ENCODE peak calls at places on chromosome 4, in eight cellular contexts. A, G, T, L, J, D, W and X are unnamed samples.

GRCh38 chr4:174521800-174522182 is 497 bp downstream of the HPGD start:
- DNase-seq in A (no peak), G (no peak), T (no peak), L (peak), J (no peak), D (peak), W (no peak), X (peak)

GRCh38 chr4:82792912-82793649 is 5.5 kb downstream of the SCD5 start:
- DNase-seq in A (no peak), G (peak), T (no peak), L (no peak), J (no peak), D (no peak), W (no peak), X (no peak)

GRCh38 chr4:154982187-154983047 is 201.3 kb downstream of the RBM46 start:
- DNase-seq in A (peak), G (no peak), T (peak), L (peak), J (peak), D (peak), W (peak), X (peak)

GRCh38 chr4:166415749-166416148 is 542.7 kb downstream of the TLL1 start:
- DNase-seq in A (no peak), G (no peak), T (no peak), L (no peak), J (no peak), D (no peak), W (no peak), X (no peak)

GRCh38 chr4:124833831-124834505 is 121.4 kb upstream of the ANKRD50 start:
- DNase-seq in A (no peak), G (no peak), T (no peak), L (no peak), J (no peak), D (no peak), W (no peak), X (no peak)

GRCh38 chr4:87530868-87531267 is 1.7 kb upstream of the SPARCL1 start:
- DNase-seq in A (no peak), G (no peak), T (no peak), L (no peak), J (peak), D (no peak), W (no peak), X (peak)

GRCh38 chr4:158302076-158302866 is 92.0 kb downstream of the TMEM144 start:
- DNase-seq in A (no peak), G (peak), T (no peak), L (peak), J (peak), D (no peak), W (no peak), X (peak)

GRCh38 chr4:173005912-173006633 is 162.5 kb upstream of the GALNT7 start:
- DNase-seq in A (no peak), G (no peak), T (no peak), L (no peak), J (no peak), D (no peak), W (no peak), X (no peak)

GRCh38 chr4:105627620-105628019 is 75.2 kb downstream of the ARHGEF38 start:
- DNase-seq in A (no peak), G (no peak), T (no peak), L (no peak), J (no peak), D (no peak), W (no peak), X (no peak)

GRCh38 chr4:38058186-38058585 is 98.0 kb downstream of the PTTG2 start:
- DNase-seq in A (no peak), G (no peak), T (no peak), L (no peak), J (no peak), D (no peak), W (no peak), X (no peak)

GRCh38 chr4:19675172-19675811 is 576.4 kb upstream of the SLIT2 start:
- DNase-seq in A (peak), G (peak), T (no peak), L (no peak), J (no peak), D (no peak), W (no peak), X (no peak)

GRCh38 chr4:36244257-36245084 is at the start of gene ARAP2:
- DNase-seq in A (peak), G (no peak), T (peak), L (peak), J (no peak), D (no peak), W (peak), X (peak)

GRCh38 chr4:109406337-109406931 is 27.2 kb upstream of the SEC24B start:
- DNase-seq in A (peak), G (peak), T (no peak), L (peak), J (peak), D (peak), W (no peak), X (peak)

GRCh38 chr4:80336582-80336981 is 1.1 kb downstream of the CFAP299 start:
- DNase-seq in A (peak), G (peak), T (no peak), L (peak), J (no peak), D (peak), W (peak), X (peak)

GRCh38 chr4:4425696-4426095 is 38.8 kb downstream of the NSG1 start:
- DNase-seq in A (no peak), G (no peak), T (no peak), L (no peak), J (no peak), D (no peak), W (no peak), X (no peak)

GRCh38 chr4:97646997-97647396 is 496.3 kb downstream of the STPG2 start:
- DNase-seq in A (no peak), G (no peak), T (no peak), L (peak), J (no peak), D (no peak), W (no peak), X (peak)

GRCh38 chr4:118953276-118953675 is 64.6 kb downstream of the SYNPO2 start:
- DNase-seq in A (no peak), G (no peak), T (no peak), L (peak), J (peak), D (no peak), W (no peak), X (no peak)

GRCh38 chr4:158079661-158080060 is 93.2 kb downstream of the GASK1B start:
- DNase-seq in A (no peak), G (no peak), T (no peak), L (no peak), J (no peak), D (no peak), W (no peak), X (no peak)

GRCh38 chr4:66572949-66573348 is 902.7 kb upstream of the EPHA5 start:
- DNase-seq in A (no peak), G (peak), T (no peak), L (peak), J (peak), D (no peak), W (no peak), X (peak)

GRCh38 chr4:159209249-159209648 is 106.4 kb downstream of the RAPGEF2 start:
- DNase-seq in A (no peak), G (no peak), T (no peak), L (no peak), J (no peak), D (no peak), W (no peak), X (no peak)

GRCh38 chr4:127880764-127881564 is at the start of gene PLK4:
- DNase-seq in A (peak), G (peak), T (peak), L (peak), J (peak), D (peak), W (peak), X (peak)

GRCh38 chr4:81062001-81062400 is 31.5 kb downstream of the BMP3 start:
- DNase-seq in A (no peak), G (no peak), T (no peak), L (no peak), J (no peak), D (no peak), W (no peak), X (no peak)

GRCh38 chr4:177511611-177512010 is 69.4 kb upstream of the AGA start:
- DNase-seq in A (no peak), G (no peak), T (no peak), L (peak), J (no peak), D (no peak), W (no peak), X (no peak)

GRCh38 chr4:8340721-8341680 is 71.4 kb downstream of the HTRA3 start:
- DNase-seq in A (no peak), G (no peak), T (no peak), L (no peak), J (no peak), D (no peak), W (no peak), X (no peak)

GRCh38 chr4:104279744-104280143 is 214.9 kb downstream of the CXXC4 start:
- DNase-seq in A (no peak), G (no peak), T (no peak), L (no peak), J (no peak), D (no peak), W (no peak), X (no peak)

GRCh38 chr4:7171191-7171900 is 21.0 kb upstream of the SORCS2 start:
- DNase-seq in A (peak), G (no peak), T (no peak), L (no peak), J (no peak), D (no peak), W (no peak), X (peak)

GRCh38 chr4:32337403-32337802 is 1617.2 kb downstream of the PCDH7 start:
- DNase-seq in A (no peak), G (no peak), T (no peak), L (no peak), J (no peak), D (no peak), W (no peak), X (no peak)

GRCh38 chr4:32334759-32335158 is 1614.6 kb downstream of the PCDH7 start:
- DNase-seq in A (no peak), G (no peak), T (no peak), L (no peak), J (no peak), D (no peak), W (no peak), X (no peak)

GRCh38 chr4:32341342-32341741 is 1621.2 kb downstream of the PCDH7 start:
- DNase-seq in A (no peak), G (no peak), T (no peak), L (no peak), J (no peak), D (no peak), W (no peak), X (no peak)

GRCh38 chr4:32342054-32342453 is 1621.9 kb downstream of the PCDH7 start:
- DNase-seq in A (no peak), G (no peak), T (no peak), L (no peak), J (no peak), D (no peak), W (no peak), X (no peak)

GRCh38 chr4:32340591-32340990 is 1620.4 kb downstream of the PCDH7 start:
- DNase-seq in A (peak), G (no peak), T (no peak), L (peak), J (no peak), D (no peak), W (no peak), X (no peak)
- TF ChIP-seq CTCF in A (peak), G (no peak), T (no peak), L (peak), J (no peak), D (no peak), W (no peak), X (no peak)

DNA sequence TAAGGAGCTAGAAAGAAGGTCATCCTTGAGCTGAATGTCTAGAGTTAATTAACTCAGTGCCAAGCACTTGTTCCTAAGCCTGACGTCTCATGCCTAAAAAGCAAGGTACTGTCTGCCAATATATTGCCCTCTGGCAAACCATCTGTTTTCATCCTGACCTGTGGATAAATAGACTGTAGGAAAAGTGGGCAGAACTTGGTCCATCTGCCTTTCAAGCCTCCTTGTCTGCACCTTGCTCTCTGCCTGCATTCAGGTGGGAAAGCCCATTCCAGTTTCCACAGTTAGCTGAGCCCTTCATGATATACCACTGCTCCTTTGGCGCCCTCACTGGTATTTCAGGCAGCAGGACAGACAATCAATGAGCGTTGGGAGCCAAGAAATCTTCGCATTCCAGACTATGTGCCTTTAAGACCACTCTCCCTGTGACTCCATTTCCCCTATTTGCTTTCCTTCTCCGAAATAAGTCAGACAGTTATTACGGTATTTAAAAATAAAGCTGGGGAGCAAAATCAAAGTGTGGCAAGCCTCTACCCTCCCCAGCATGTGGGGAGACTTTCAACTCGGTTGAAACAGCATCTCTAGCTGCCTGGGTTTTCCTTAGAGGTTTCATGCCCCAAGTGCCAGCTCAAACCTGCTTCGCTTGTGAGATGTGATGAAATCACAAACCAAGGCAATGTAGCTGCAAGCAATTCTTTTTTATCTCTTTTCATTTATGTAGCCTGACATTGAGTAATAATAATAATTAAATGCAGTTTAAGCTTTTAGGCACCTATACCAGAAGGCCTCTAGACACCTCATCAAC is 2.5 kb upstream of the CCDC149 start:
- DNase-seq in A (no peak), G (no peak), T (no peak), L (peak), J (no peak), D (no peak), W (no peak), X (no peak)
- TF ChIP-seq CTCF in A (no peak), G (no peak), T (peak), L (peak), J (no peak), D (no peak), W (no peak), X (no peak)

DNA sequence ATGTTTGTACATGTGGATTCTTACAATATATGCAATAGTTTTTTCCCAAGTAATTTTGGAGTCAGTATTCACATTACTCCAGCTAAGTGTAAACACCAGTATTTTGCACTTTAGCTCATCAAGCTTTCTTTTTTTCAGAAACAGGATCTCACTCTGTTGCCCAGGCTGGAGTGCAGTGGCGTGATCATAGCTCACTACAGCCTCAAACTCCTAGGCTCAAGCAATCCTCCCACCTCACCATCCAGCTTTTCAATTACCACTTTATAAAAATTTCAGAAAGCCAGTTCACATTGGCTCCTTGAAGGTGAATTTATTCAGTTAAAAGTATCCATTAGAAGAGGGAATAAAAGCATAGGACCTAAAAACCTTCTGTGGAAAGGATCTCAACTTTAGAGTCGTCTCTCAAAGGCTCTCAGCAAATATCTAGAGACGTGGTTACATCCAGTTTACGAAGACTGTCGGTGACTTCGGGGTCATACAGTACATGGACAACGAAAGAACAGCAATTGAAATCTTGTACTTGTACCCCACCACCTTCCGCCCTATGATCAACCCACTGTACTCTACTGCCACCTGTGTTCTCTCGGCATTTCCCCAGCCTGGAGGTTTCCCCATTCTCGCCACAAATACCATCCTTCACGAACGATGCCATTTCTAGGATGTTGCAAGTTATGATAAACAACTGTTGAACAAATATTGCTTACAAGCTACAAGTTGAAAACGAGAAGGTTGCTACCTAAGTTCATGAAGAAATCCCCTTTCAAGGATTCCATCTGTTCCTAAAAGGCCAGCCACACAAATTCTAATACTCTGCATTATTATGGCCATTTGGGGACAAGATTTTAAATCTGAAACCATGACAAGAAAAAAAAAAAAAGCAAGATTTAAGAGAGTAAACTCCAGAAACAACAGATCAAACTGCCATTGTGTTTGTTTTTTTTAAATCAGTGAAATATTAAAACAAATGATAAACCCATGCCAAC is 1.8 kb downstream of the APBB2 start:
- DNase-seq in A (peak), G (peak), T (no peak), L (peak), J (peak), D (peak), W (no peak), X (peak)
- TF ChIP-seq CTCF in A (peak), G (peak), T (peak), L (peak), J (peak), D (peak), W (peak), X (peak)

GRCh38 chr4:13261486-13262257 is 222.5 kb downstream of the RAB28 start:
- DNase-seq in A (no peak), G (no peak), T (no peak), L (no peak), J (no peak), D (no peak), W (no peak), X (no peak)

GRCh38 chr4:13264126-13264525 is 220.0 kb downstream of the RAB28 start:
- DNase-seq in A (no peak), G (no peak), T (no peak), L (peak), J (no peak), D (no peak), W (no peak), X (no peak)

GRCh38 chr4:13262816-13263215 is 221.3 kb downstream of the RAB28 start:
- DNase-seq in A (no peak), G (no peak), T (no peak), L (peak), J (no peak), D (no peak), W (no peak), X (no peak)

GRCh38 chr4:13260513-13260912 is 223.6 kb downstream of the RAB28 start:
- DNase-seq in A (no peak), G (no peak), T (no peak), L (no peak), J (no peak), D (no peak), W (no peak), X (no peak)
- TF ChIP-seq CTCF in A (no peak), G (no peak), T (no peak), L (no peak), J (no peak), D (no peak), W (no peak), X (no peak)

DNA sequence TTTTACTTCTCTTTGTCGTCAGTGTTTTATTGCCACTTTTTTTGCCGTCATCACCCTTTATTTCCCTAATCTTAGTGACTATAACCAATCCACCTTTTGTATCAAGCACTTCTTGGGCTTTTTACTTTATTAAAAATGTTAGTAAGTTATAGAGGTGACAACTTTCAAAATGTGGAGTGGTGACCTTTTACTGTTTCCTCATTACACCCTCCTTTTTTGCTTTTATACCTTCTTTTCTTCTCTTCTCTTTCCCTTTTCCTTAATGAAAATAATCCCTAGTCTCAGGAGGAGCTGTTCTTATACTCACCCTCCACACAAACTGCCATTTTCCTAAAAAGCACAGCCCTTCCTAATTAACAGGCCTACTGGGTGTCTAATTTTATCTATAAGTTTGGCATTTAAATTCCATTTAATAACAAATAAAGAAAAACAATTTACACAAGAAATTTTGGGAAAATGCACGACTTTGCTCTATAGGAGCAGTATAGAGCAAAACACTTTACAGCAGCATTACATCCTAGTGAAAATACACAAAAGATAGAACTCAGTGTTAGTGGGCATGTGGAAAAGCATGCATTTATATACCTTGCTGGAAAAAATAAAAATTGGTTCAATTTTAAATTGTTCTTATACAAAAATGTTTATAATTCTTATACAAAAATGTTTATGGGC is 27.3 kb downstream of the BBS12 start:
- DNase-seq in A (no peak), G (peak), T (no peak), L (peak), J (no peak), D (no peak), W (no peak), X (no peak)
- TF ChIP-seq CTCF in A (peak), G (peak), T (peak), L (peak), J (peak), D (peak), W (no peak), X (peak)